ENCODE peak calls at places on chromosomes 11 and 22, in nine cellular contexts. One of them, this sample, is unnamed.
A peak's percentile ranks its signal among the peaks of the same experiment; 100 is the strongest.

GRCh38 chr22:26418620-26419019 is 10.4 kb upstream of the ASPHD2 start:
- DNase-seq in heart left ventricle: no peak
- DNase-seq in NCI-H1092 treated with DMSO at 0.1 percent for 48 hours: no peak
- DNase-seq in dermis blood vessel endothelial cell: no peak
- DNase-seq in lung microvascular endothelial cell: no peak
- DNase-seq in cardiac fibroblast: no peak
- DNase-seq in HEK293T: no peak
- DNase-seq in bronchial epithelial cell: no peak
- DNase-seq in KBM-7: no peak
- DNase-seq in this sample: no peak

GRCh38 chr11:129881570-129882170 is 13.7 kb downstream of the NFRKB start:
- DNase-seq in heart left ventricle: no peak
- DNase-seq in NCI-H1092 treated with DMSO at 0.1 percent for 48 hours: peak; percentile 1
- DNase-seq in dermis blood vessel endothelial cell: peak; percentile 66
- DNase-seq in lung microvascular endothelial cell: peak; percentile 46
- DNase-seq in cardiac fibroblast: peak; percentile 37
- DNase-seq in HEK293T: peak; percentile 64
- DNase-seq in bronchial epithelial cell: peak; percentile 42
- DNase-seq in KBM-7: peak; percentile 57
- DNase-seq in this sample: no peak

GRCh38 chr11:119094816-119095065 is 6.9 kb downstream of the DPAGT1 start:
- DNase-seq in heart left ventricle: peak; percentile 85
- DNase-seq in NCI-H1092 treated with DMSO at 0.1 percent for 48 hours: no peak
- DNase-seq in dermis blood vessel endothelial cell: peak; percentile 92
- DNase-seq in lung microvascular endothelial cell: peak; percentile 94
- DNase-seq in cardiac fibroblast: peak; percentile 89
- DNase-seq in HEK293T: peak; percentile 34
- DNase-seq in bronchial epithelial cell: peak; percentile 59
- DNase-seq in KBM-7: no peak
- DNase-seq in this sample: peak; percentile 85

GRCh38 chr22:20937794-20938148 is 20.6 kb downstream of the CRKL start:
- DNase-seq in heart left ventricle: no peak
- DNase-seq in NCI-H1092 treated with DMSO at 0.1 percent for 48 hours: no peak
- DNase-seq in dermis blood vessel endothelial cell: no peak
- DNase-seq in lung microvascular endothelial cell: no peak
- DNase-seq in cardiac fibroblast: no peak
- DNase-seq in HEK293T: no peak
- DNase-seq in bronchial epithelial cell: no peak
- DNase-seq in KBM-7: no peak
- DNase-seq in this sample: no peak

GRCh38 chr22:22182990-22183264 is 61.7 kb upstream of the VPREB1 start:
- DNase-seq in heart left ventricle: no peak
- DNase-seq in NCI-H1092 treated with DMSO at 0.1 percent for 48 hours: no peak
- DNase-seq in dermis blood vessel endothelial cell: no peak
- DNase-seq in lung microvascular endothelial cell: no peak
- DNase-seq in cardiac fibroblast: no peak
- DNase-seq in HEK293T: no peak
- DNase-seq in bronchial epithelial cell: no peak
- DNase-seq in KBM-7: no peak
- DNase-seq in this sample: no peak

GRCh38 chr22:17607891-17608521 is 20.5 kb downstream of the ATP6V1E1 start:
- DNase-seq in heart left ventricle: no peak
- DNase-seq in NCI-H1092 treated with DMSO at 0.1 percent for 48 hours: no peak
- DNase-seq in dermis blood vessel endothelial cell: no peak
- DNase-seq in lung microvascular endothelial cell: no peak
- DNase-seq in cardiac fibroblast: no peak
- DNase-seq in HEK293T: no peak
- DNase-seq in bronchial epithelial cell: no peak
- DNase-seq in KBM-7: no peak
- DNase-seq in this sample: no peak

GRCh38 chr11:109423114-109423859 is 1.3 kb downstream of the C11orf87 start:
- DNase-seq in heart left ventricle: no peak
- DNase-seq in NCI-H1092 treated with DMSO at 0.1 percent for 48 hours: peak; percentile 60
- DNase-seq in dermis blood vessel endothelial cell: peak; percentile 18
- DNase-seq in lung microvascular endothelial cell: peak; percentile 8
- DNase-seq in cardiac fibroblast: peak; percentile 18
- DNase-seq in HEK293T: no peak
- DNase-seq in bronchial epithelial cell: no peak
- DNase-seq in KBM-7: no peak
- DNase-seq in this sample: no peak

GRCh38 chr11:128039140-128040021 is 548.0 kb downstream of the ETS1 start:
- DNase-seq in heart left ventricle: peak; percentile 23
- DNase-seq in NCI-H1092 treated with DMSO at 0.1 percent for 48 hours: no peak
- DNase-seq in dermis blood vessel endothelial cell: peak; percentile 32
- DNase-seq in lung microvascular endothelial cell: peak; percentile 71
- DNase-seq in cardiac fibroblast: peak; percentile 89
- DNase-seq in HEK293T: no peak
- DNase-seq in bronchial epithelial cell: peak; percentile 83
- DNase-seq in KBM-7: peak; percentile 28
- DNase-seq in this sample: peak; percentile 21

GRCh38 chr11:69729252-69729651 is 25.4 kb upstream of the FGF19 start:
- DNase-seq in heart left ventricle: no peak
- DNase-seq in NCI-H1092 treated with DMSO at 0.1 percent for 48 hours: no peak
- DNase-seq in dermis blood vessel endothelial cell: no peak
- DNase-seq in lung microvascular endothelial cell: no peak
- DNase-seq in cardiac fibroblast: no peak
- DNase-seq in HEK293T: no peak
- DNase-seq in bronchial epithelial cell: no peak
- DNase-seq in KBM-7: no peak
- DNase-seq in this sample: no peak

GRCh38 chr22:33853200-33854097 is 66.8 kb downstream of the LARGE1 start:
- DNase-seq in heart left ventricle: peak; percentile 74
- DNase-seq in NCI-H1092 treated with DMSO at 0.1 percent for 48 hours: peak; percentile 82
- DNase-seq in dermis blood vessel endothelial cell: peak; percentile 9
- DNase-seq in lung microvascular endothelial cell: peak; percentile 21
- DNase-seq in cardiac fibroblast: peak; percentile 67
- DNase-seq in HEK293T: no peak
- DNase-seq in bronchial epithelial cell: peak; percentile 48
- DNase-seq in KBM-7: peak; percentile 26
- DNase-seq in this sample: peak; percentile 63

GRCh38 chr22:29994941-29995340 is 85.3 kb upstream of the HORMAD2 start:
- DNase-seq in heart left ventricle: no peak
- DNase-seq in NCI-H1092 treated with DMSO at 0.1 percent for 48 hours: no peak
- DNase-seq in dermis blood vessel endothelial cell: peak; percentile 63
- DNase-seq in lung microvascular endothelial cell: peak; percentile 64
- DNase-seq in cardiac fibroblast: peak; percentile 63
- DNase-seq in HEK293T: no peak
- DNase-seq in bronchial epithelial cell: peak; percentile 48
- DNase-seq in KBM-7: no peak
- DNase-seq in this sample: no peak

This sample was measured in heart right ventricle.